ENCODE peak calls at places on chromosomes 6 and 20, in six cellular contexts. Y, Z, R, J, F and M are unnamed samples.

GRCh38 chr6:134363323-134364039 is 45.6 kb upstream of the SGK1 start:
- DNase-seq in Y (no peak), Z (no peak), R (no peak), J (peak), F (no peak), M (no peak)

GRCh38 chr6:37242429-37243052 is 15.0 kb upstream of the TBC1D22B start:
- DNase-seq in Y (no peak), Z (peak), R (no peak), J (peak), F (no peak), M (no peak)

GRCh38 chr20:34871320-34871926 is 1.2 kb downstream of the GGT7 start:
- DNase-seq in Y (peak), Z (no peak), R (no peak), J (no peak), F (no peak), M (peak)

GRCh38 chr6:139732451-139732850 is 358.0 kb upstream of the CITED2 start:
- DNase-seq in Y (no peak), Z (no peak), R (no peak), J (no peak), F (no peak), M (no peak)

GRCh38 chr20:11144114-11144513 is 470.3 kb upstream of the JAG1 start:
- DNase-seq in Y (no peak), Z (no peak), R (no peak), J (peak), F (no peak), M (no peak)

GRCh38 chr6:137363805-137364138 is 130.4 kb downstream of the OLIG3 start:
- DNase-seq in Y (no peak), Z (no peak), R (no peak), J (peak), F (no peak), M (no peak)

GRCh38 chr6:16239798-16240123 is 1.4 kb downstream of the GMPR start:
- DNase-seq in Y (no peak), Z (no peak), R (no peak), J (no peak), F (no peak), M (peak)

GRCh38 chr6:117548797-117549301 is 53.5 kb downstream of the GOPC start:
- DNase-seq in Y (no peak), Z (no peak), R (peak), J (no peak), F (peak), M (peak)

GRCh38 chr6:158686791-158687381 is 37.0 kb downstream of the SYTL3 start:
- DNase-seq in Y (no peak), Z (no peak), R (peak), J (no peak), F (peak), M (no peak)

GRCh38 chr20:63705232-63706026 is 2.3 kb downstream of the ARFRP1 start:
- DNase-seq in Y (no peak), Z (no peak), R (no peak), J (no peak), F (no peak), M (no peak)

GRCh38 chr20:1209447-1210387 is 6.5 kb downstream of the C20orf202 start:
- DNase-seq in Y (no peak), Z (no peak), R (no peak), J (no peak), F (no peak), M (no peak)

GRCh38 chr6:37696220-37696840 is 1.4 kb downstream of the MDGA1 start:
- DNase-seq in Y (peak), Z (no peak), R (peak), J (no peak), F (peak), M (no peak)

GRCh38 chr6:63805808-63806572 is 170.4 kb downstream of the PHF3 start:
- DNase-seq in Y (no peak), Z (no peak), R (no peak), J (peak), F (no peak), M (no peak)

GRCh38 chr6:105321728-105322127 is 81.2 kb downstream of the PREP start:
- DNase-seq in Y (no peak), Z (no peak), R (no peak), J (no peak), F (no peak), M (no peak)

GRCh38 chr6:150142657-150143501 is at the start of gene PPP1R14C:
- DNase-seq in Y (peak), Z (peak), R (no peak), J (no peak), F (no peak), M (no peak)

GRCh38 chr20:59672576-59672975 is 68.2 kb downstream of the PHACTR3 start:
- DNase-seq in Y (no peak), Z (no peak), R (no peak), J (no peak), F (no peak), M (no peak)

GRCh38 chr6:70604254-70604653 is 37.5 kb downstream of the SDHAF4 start:
- DNase-seq in Y (no peak), Z (no peak), R (no peak), J (no peak), F (no peak), M (no peak)

GRCh38 chr20:4944518-4944917 is 56.8 kb downstream of the SLC23A2 start:
- DNase-seq in Y (no peak), Z (no peak), R (no peak), J (no peak), F (no peak), M (peak)

GRCh38 chr6:152189736-152190135 is 382.3 kb downstream of the ESR1 start:
- DNase-seq in Y (no peak), Z (no peak), R (no peak), J (no peak), F (no peak), M (no peak)

GRCh38 chr20:33751775-33752174 is 20.0 kb downstream of the ZNF341 start:
- DNase-seq in Y (no peak), Z (no peak), R (no peak), J (no peak), F (no peak), M (no peak)

GRCh38 chr20:58714923-58715708 is 22.5 kb downstream of the NPEPL1 start:
- DNase-seq in Y (peak), Z (peak), R (no peak), J (no peak), F (no peak), M (no peak)

GRCh38 chr6:37512400-37512958 is 12.8 kb upstream of the CCDC167 start:
- DNase-seq in Y (no peak), Z (no peak), R (no peak), J (no peak), F (no peak), M (no peak)

GRCh38 chr6:128339635-128340436 is 180.6 kb downstream of the PTPRK start:
- DNase-seq in Y (no peak), Z (no peak), R (no peak), J (no peak), F (no peak), M (no peak)

GRCh38 chr6:7135755-7136154 is 28.0 kb downstream of the RREB1 start:
- DNase-seq in Y (no peak), Z (no peak), R (no peak), J (no peak), F (no peak), M (no peak)